ENCODE peak calls at places on chromosomes 4 and X, in six cellular contexts. F is Right ventricle myocardium inferior; G is PC-3; M is heart right ventricle; B is activated naive CD8-positive, alpha-beta T cell treated with anti-CD3 and anti-CD28 coated beads, Interleukin-2, amount 50 U/mL, for 24 hours; R is activated CD8-positive, alpha-beta memory T cell treated with anti-CD3 and anti-CD28 coated beads, Interleukin-2, amount 10 ng/mL, durations not matched to agents 7 days and 5 days. Q is an unnamed sample.

GRCh38 chrX:103187953-103188475 is 26.9 kb upstream of the BEX4 start:
- ATAC-seq in G (no peak), M (no peak), B (no peak), R (no peak), F (no peak), Q (no peak)

GRCh38 chr4:184462724-184463123 is 11.6 kb downstream of the IRF2 start:
- ATAC-seq in F (no peak), B (no peak), G (no peak), R (no peak), M (no peak), Q (no peak)

GRCh38 chr4:123833156-123833555 is 436.6 kb downstream of the SPRY1 start:
- ATAC-seq in G (peak; percentile 16), R (no peak), F (no peak), B (no peak), M (peak; percentile 10), Q (no peak)

GRCh38 chr4:136829298-136829697 is 703.0 kb downstream of the PCDH18 start:
- ATAC-seq in M (no peak), G (peak; percentile 29), F (no peak), R (no peak), B (no peak), Q (no peak)

GRCh38 chrX:53882331-53882730 is 161.9 kb downstream of the PHF8 start:
- ATAC-seq in R (no peak), M (no peak), F (no peak), B (no peak), G (no peak), Q (no peak)

GRCh38 chr4:154618708-154619315 is 6.4 kb upstream of the FGG start:
- ATAC-seq in G (peak; percentile 61), M (no peak), B (peak; percentile 61), R (peak; percentile 82), F (no peak), Q (peak; percentile 29)

GRCh38 chrX:113305496-113305895 is 464.9 kb upstream of the AMOT start:
- ATAC-seq in M (no peak), G (no peak), F (no peak), B (no peak), R (no peak), Q (no peak)

GRCh38 chr4:34893382-34893781 is 1350.9 kb downstream of the ARAP2 start:
- ATAC-seq in R (no peak), F (no peak), M (no peak), G (no peak), B (no peak), Q (no peak)

GRCh38 chrX:152450076-152450475 is 1.0 kb downstream of the GABRA3 start:
- ATAC-seq in B (no peak), R (no peak), M (no peak), F (no peak), G (no peak), Q (no peak)

GRCh38 chrX:66019310-66019652 is 20.6 kb downstream of the VSIG4 start:
- ATAC-seq in F (no peak), B (no peak), M (no peak), G (no peak), R (no peak), Q (no peak)